ENCODE peak calls at places on chromosomes 11 and 22, in ten cellular contexts. D, U, F, I, M, V, X, P, B and Z are unnamed samples.

GRCh38 chr22:45009881-45010531 is at the start of gene PHF21B:
- DNase-seq in D (peak), U (peak), F (no peak), I (peak), M (no peak), V (peak), X (peak), P (peak), B (peak), Z (no peak)

GRCh38 chr11:113339909-113340569 is 25.7 kb downstream of the TTC12 start:
- DNase-seq in D (no peak), U (no peak), F (no peak), I (no peak), M (no peak), V (no peak), X (no peak), P (no peak), B (no peak), Z (no peak)

GRCh38 chr11:44589301-44589700 is 23.8 kb downstream of the CD82 start:
- DNase-seq in D (no peak), U (no peak), F (no peak), I (no peak), M (no peak), V (no peak), X (no peak), P (no peak), B (peak), Z (no peak)

GRCh38 chr11:70456921-70457532 is 58.7 kb downstream of the CTTN start:
- DNase-seq in D (no peak), U (no peak), F (no peak), I (no peak), M (peak), V (no peak), X (no peak), P (peak), B (peak), Z (no peak)

GRCh38 chr22:45870011-45870410 is 107.0 kb downstream of the WNT7B start:
- DNase-seq in D (no peak), U (no peak), F (no peak), I (no peak), M (no peak), V (no peak), X (no peak), P (no peak), B (no peak), Z (peak)

GRCh38 chr11:88288560-88288959 is 49.0 kb downstream of the CTSC start:
- DNase-seq in D (no peak), U (no peak), F (no peak), I (no peak), M (no peak), V (no peak), X (no peak), P (no peak), B (no peak), Z (no peak)

GRCh38 chr22:17772249-17772962 is 1.9 kb downstream of the BID start:
- DNase-seq in D (peak), U (peak), F (no peak), I (peak), M (no peak), V (no peak), X (no peak), P (no peak), B (peak), Z (no peak)

GRCh38 chr11:58597749-58598148 is 18.9 kb downstream of the ZFP91 start:
- DNase-seq in D (no peak), U (no peak), F (no peak), I (no peak), M (no peak), V (no peak), X (no peak), P (no peak), B (no peak), Z (no peak)

GRCh38 chr22:29083576-29084566 is 11.0 kb downstream of the KREMEN1 start:
- DNase-seq in D (no peak), U (no peak), F (no peak), I (no peak), M (peak), V (no peak), X (no peak), P (no peak), B (peak), Z (no peak)

GRCh38 chr22:26494506-26494905 is 10.8 kb downstream of the SRRD start:
- DNase-seq in D (no peak), U (no peak), F (no peak), I (no peak), M (no peak), V (no peak), X (no peak), P (no peak), B (no peak), Z (no peak)

GRCh38 chr11:1153951-1154487 is 3.7 kb upstream of the MUC5AC start:
- DNase-seq in D (peak), U (peak), F (peak), I (no peak), M (peak), V (no peak), X (peak), P (peak), B (peak), Z (peak)

GRCh38 chr22:46355369-46355995 is 20.0 kb downstream of the TRMU start:
- DNase-seq in D (peak), U (peak), F (no peak), I (peak), M (peak), V (peak), X (peak), P (peak), B (peak), Z (peak)

GRCh38 chr11:121318848-121319834 is 26.6 kb downstream of the SC5D start:
- DNase-seq in D (peak), U (peak), F (no peak), I (peak), M (peak), V (peak), X (no peak), P (peak), B (peak), Z (no peak)

GRCh38 chr11:100328626-100329340 is 358.3 kb upstream of the ARHGAP42 start:
- DNase-seq in D (no peak), U (no peak), F (no peak), I (no peak), M (no peak), V (no peak), X (peak), P (peak), B (peak), Z (no peak)

GRCh38 chr11:48272551-48273080 is 9.0 kb downstream of the OR4X1 start:
- DNase-seq in D (no peak), U (no peak), F (no peak), I (no peak), M (no peak), V (no peak), X (peak), P (no peak), B (no peak), Z (no peak)
- TF ChIP-seq CTCF in D (no peak), U (no peak), F (no peak), I (no peak), M (no peak), V (no peak), X (no peak), P (no peak), B (no peak), Z (no peak)

DNA sequence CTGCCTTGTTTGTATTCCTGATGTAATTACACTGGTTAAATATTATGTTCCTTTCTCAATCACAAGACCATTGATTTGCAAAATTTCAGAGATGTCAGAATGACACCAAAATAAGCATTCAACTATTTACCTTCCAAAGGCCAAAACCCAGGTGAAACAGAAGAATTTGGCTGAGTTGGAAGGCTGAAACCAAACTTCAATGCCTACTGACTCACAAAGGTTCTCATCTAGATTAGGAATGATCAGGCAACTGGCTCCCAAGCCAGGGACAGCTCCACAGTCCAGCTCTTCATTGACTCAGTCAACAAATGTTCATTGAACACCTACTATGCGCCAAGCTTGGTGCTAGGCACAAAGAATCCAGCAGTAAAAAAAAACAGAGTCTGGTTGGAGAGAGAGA is 13.4 kb upstream of the SLC35C1 start:
- DNase-seq in D (no peak), U (no peak), F (no peak), I (no peak), M (no peak), V (no peak), X (no peak), P (no peak), B (no peak), Z (no peak)
- TF ChIP-seq CTCF in D (no peak), U (no peak), F (no peak), I (no peak), M (no peak), V (no peak), X (no peak), P (no peak), B (no peak), Z (no peak)

DNA sequence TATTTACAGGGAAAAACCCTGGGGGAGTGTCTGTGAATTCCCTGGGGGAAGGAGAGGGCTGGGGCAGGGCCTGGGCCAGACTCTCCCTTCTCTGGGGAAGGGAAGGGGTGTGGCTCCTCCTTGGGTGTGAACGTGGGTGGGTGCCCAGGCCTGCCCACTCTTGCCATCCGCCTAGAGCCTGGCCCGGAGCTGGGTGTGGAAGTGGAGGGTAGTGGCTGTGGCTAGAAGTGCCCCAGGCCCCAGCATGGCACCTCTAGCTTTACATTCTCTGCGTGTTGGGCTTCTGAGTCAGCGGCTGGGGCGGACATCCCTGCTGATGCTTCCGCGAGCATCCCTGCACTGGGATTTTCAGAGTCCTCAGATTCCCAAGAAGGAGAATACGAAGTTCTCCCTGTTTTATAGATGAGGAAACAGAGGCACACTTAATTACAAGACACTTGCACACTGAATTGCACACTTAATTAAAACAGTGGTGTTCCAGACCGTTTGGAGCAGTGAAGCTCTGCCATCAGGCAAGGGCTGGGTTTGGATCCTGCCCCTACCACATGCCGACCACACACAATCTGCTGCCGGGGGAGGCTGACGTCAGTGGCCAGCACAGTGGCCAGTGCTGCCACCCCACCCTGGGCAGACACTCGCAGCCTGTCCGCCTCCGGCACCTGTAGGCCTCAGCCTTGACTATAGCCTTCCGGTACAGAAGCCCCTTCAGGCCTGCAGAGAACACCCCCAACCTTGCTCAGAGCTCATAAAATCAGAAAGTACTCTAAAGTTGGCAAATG is 7.6 kb downstream of the BAD start:
- DNase-seq in D (no peak), U (no peak), F (peak), I (no peak), M (no peak), V (no peak), X (no peak), P (peak), B (peak), Z (peak)
- TF ChIP-seq CTCF in D (no peak), U (no peak), F (no peak), I (no peak), M (no peak), V (no peak), X (no peak), P (no peak), B (no peak), Z (no peak)

GRCh38 chr11:85746640-85747039 is 60.6 kb upstream of the CCDC89 start:
- DNase-seq in D (no peak), U (no peak), F (no peak), I (no peak), M (no peak), V (no peak), X (no peak), P (no peak), B (no peak), Z (no peak)
- TF ChIP-seq CTCF in D (no peak), U (no peak), F (no peak), I (no peak), M (no peak), V (no peak), X (no peak), P (no peak), B (no peak), Z (no peak)

GRCh38 chr11:127074151-127074761 is 73.7 kb upstream of the KIRREL3 start:
- DNase-seq in D (peak), U (peak), F (no peak), I (peak), M (peak), V (no peak), X (peak), P (peak), B (peak), Z (peak)
- TF ChIP-seq CTCF in D (peak), U (peak), F (peak), I (peak), M (peak), V (peak), X (peak), P (peak), B (no peak), Z (peak)

GRCh38 chr11:132073787-132074186 is 703.4 kb downstream of the NTM start:
- DNase-seq in D (no peak), U (no peak), F (no peak), I (no peak), M (no peak), V (no peak), X (no peak), P (no peak), B (no peak), Z (no peak)
- TF ChIP-seq CTCF in D (no peak), U (no peak), F (no peak), I (no peak), M (no peak), V (no peak), X (no peak), P (no peak), B (no peak), Z (no peak)

DNA sequence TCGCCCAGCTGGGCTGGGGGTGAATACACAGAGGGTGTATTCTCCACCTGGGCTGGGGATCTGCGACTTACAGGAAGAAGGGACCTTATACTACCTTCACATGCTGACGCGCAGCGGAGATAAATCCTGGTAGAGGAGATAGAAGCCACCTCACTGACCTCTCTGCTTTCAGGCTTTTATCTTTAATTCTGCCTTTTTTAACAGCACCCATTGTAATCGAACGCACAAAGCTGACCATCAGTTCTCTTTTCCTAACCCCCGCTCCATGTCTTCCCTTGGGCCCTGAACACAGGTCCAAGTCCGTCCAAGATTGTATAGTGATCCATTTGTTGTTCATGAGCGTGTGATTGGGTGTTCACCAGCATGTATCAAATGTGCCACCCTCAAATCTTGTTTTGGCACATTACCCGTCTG is 664 bp upstream of the LAMTOR1 start:
- DNase-seq in D (no peak), U (no peak), F (no peak), I (no peak), M (no peak), V (no peak), X (no peak), P (no peak), B (no peak), Z (no peak)
- TF ChIP-seq CTCF in D (no peak), U (no peak), F (peak), I (no peak), M (no peak), V (peak), X (peak), P (no peak), B (no peak), Z (no peak)

GRCh38 chr11:19644316-19644715 is 68.3 kb upstream of the NAV2 start:
- DNase-seq in D (no peak), U (no peak), F (no peak), I (no peak), M (no peak), V (no peak), X (no peak), P (no peak), B (peak), Z (no peak)

GRCh38 chr11:19646308-19646707 is 66.3 kb upstream of the NAV2 start:
- DNase-seq in D (no peak), U (no peak), F (no peak), I (no peak), M (no peak), V (no peak), X (no peak), P (no peak), B (no peak), Z (no peak)

GRCh38 chr11:19650929-19651487 is 61.6 kb upstream of the NAV2 start:
- DNase-seq in D (no peak), U (no peak), F (no peak), I (no peak), M (no peak), V (no peak), X (no peak), P (no peak), B (no peak), Z (no peak)

GRCh38 chr11:19648321-19648720 is 64.3 kb upstream of the NAV2 start:
- DNase-seq in D (no peak), U (no peak), F (no peak), I (no peak), M (no peak), V (no peak), X (no peak), P (no peak), B (no peak), Z (no peak)

DNA sequence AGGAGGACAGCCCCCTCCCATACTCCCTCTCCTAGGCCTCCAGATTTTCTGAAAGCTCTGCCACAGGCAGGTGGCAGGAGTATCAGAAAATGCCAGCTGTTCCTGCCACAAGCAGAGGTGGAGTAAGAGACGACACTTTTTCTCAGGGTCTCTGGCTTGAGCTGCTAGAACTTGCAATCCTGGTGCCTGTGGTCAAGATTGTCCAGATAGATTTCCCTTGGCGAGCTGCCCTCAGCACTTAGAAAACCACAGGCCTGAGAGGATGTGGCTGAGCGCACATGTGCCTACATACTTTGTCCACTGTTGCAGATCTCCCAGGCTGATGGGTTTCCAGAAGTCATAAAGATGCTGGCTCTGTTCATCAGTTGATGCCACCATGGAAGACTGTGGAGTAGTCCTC is 65.7 kb upstream of the NAV2 start:
- DNase-seq in D (peak), U (no peak), F (no peak), I (no peak), M (peak), V (no peak), X (no peak), P (no peak), B (peak), Z (no peak)
- TF ChIP-seq CTCF in D (peak), U (no peak), F (peak), I (no peak), M (no peak), V (no peak), X (no peak), P (no peak), B (no peak), Z (peak)

DNA sequence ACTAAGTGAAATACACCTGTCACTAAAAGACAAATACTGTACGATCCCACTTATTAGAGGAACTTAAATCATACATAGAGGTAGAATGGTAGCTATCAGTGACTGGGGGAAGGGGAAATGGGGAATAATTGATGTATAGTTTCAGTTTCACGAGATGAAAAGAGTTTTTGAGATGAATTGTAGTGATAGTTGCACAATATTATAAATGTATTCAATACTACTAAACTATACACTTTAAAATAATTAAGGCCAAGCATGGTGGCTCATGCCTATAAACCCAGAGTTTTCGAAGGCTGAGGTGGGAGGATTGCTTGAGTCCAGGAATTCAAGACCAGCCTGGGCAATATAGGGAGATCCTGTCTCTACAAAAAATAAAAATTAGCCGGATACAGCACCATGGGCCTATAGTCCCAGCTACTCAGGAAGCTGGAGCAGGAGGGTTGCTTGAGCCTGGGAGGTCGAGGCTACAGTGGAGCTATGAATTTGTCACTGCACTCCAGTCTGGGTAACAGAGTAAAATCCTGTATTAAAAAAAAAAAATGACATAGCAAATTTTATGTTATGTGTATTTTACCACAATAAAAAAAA is 40.4 kb downstream of the SERPIND1 start:
- DNase-seq in D (no peak), U (no peak), F (no peak), I (no peak), M (no peak), V (no peak), X (no peak), P (no peak), B (no peak), Z (no peak)
- TF ChIP-seq CTCF in D (no peak), U (no peak), F (no peak), I (no peak), M (no peak), V (no peak), X (no peak), P (no peak), B (no peak), Z (no peak)